ENCODE peak calls at places on chromosomes 4 and X, in five cellular contexts. W, O, X, J and R are unnamed samples.
A peak's percentile ranks its signal among the peaks of the same experiment; 100 is the strongest.

GRCh38 chr4:7631288-7631633 is 196.5 kb upstream of the PSAPL1 start:
- DNase-seq in W (no peak), O (no peak), X (no peak), J (no peak), R (no peak)

GRCh38 chr4:118738999-118739690 is 54.0 kb downstream of the METTL14 start:
- DNase-seq in W (no peak), O (no peak), X (no peak), J (no peak), R (no peak)

GRCh38 chr4:6239968-6240367 is 29.7 kb upstream of the WFS1 start:
- DNase-seq in W (no peak), O (no peak), X (no peak), J (no peak), R (no peak)

GRCh38 chr4:112751447-112751846 is 114.5 kb downstream of the LARP7 start:
- DNase-seq in W (no peak), O (no peak), X (no peak), J (no peak), R (no peak)

GRCh38 chr4:95536650-95537049 is 12.1 kb downstream of the UNC5C start:
- DNase-seq in W (no peak), O (no peak), X (no peak), J (no peak), R (no peak)

GRCh38 chr4:10579700-10580099 is 104.9 kb downstream of the CLNK start:
- DNase-seq in W (no peak), O (no peak), X (no peak), J (no peak), R (no peak)

GRCh38 chrX:75155454-75155829 is 641 bp downstream of the ABCB7 start:
- DNase-seq in W (no peak), O (no peak), X (peak; percentile 21), J (peak; percentile 6), R (no peak)

GRCh38 chrX:85327060-85327333 is 52.5 kb downstream of the POF1B start:
- DNase-seq in W (no peak), O (no peak), X (no peak), J (no peak), R (no peak)

GRCh38 chrX:124215786-124216185 is 116.7 kb upstream of the TEX13D start:
- DNase-seq in W (no peak), O (no peak), X (no peak), J (no peak), R (no peak)

GRCh38 chrX:86455495-86455894 is 307.2 kb downstream of the DACH2 start:
- DNase-seq in W (no peak), O (no peak), X (no peak), J (no peak), R (no peak)

GRCh38 chr4:27318740-27319139 is 458.1 kb downstream of the STIM2 start:
- DNase-seq in W (no peak), O (no peak), X (peak; percentile 7), J (peak; percentile 36), R (no peak)

GRCh38 chrX:11329016-11329415 is 35.8 kb downstream of the AMELX start:
- DNase-seq in W (no peak), O (no peak), X (no peak), J (peak; percentile 64), R (no peak)

GRCh38 chr4:37767546-37767945 is 58.9 kb upstream of the PGM2 start:
- DNase-seq in W (no peak), O (no peak), X (no peak), J (peak; percentile 90), R (no peak)

GRCh38 chr4:48640225-48640624 is 139.9 kb downstream of the FRYL start:
- DNase-seq in W (no peak), O (no peak), X (no peak), J (no peak), R (no peak)

GRCh38 chrX:40153335-40154221 is 55.8 kb upstream of the BCOR start:
- DNase-seq in W (peak; percentile 83), O (no peak), X (peak; percentile 73), J (no peak), R (no peak)